ENCODE peak calls at places on chromosomes 3 and 15, in five cellular contexts. One of them, this sample, is unnamed.

GRCh38 chr15:81304226-81304625 is 19.7 kb downstream of the STARD5 start:
- DNase-seq in WTC11: no peak
- DNase-seq in COR-L47: no peak
- DNase-seq in brain microvascular endothelial cell: peak
- DNase-seq in B cell: no peak
- DNase-seq in this sample: no peak

GRCh38 chr3:184773341-184774186 is 38.4 kb upstream of the VPS8 start:
- DNase-seq in COR-L47: no peak
- DNase-seq in WTC11: no peak
- DNase-seq in brain microvascular endothelial cell: no peak
- DNase-seq in B cell: no peak
- DNase-seq in this sample: no peak

GRCh38 chr15:45869034-45869668 is 234.3 kb downstream of the SQOR start:
- DNase-seq in B cell: no peak
- DNase-seq in COR-L47: no peak
- DNase-seq in WTC11: no peak
- DNase-seq in brain microvascular endothelial cell: no peak
- DNase-seq in this sample: no peak

GRCh38 chr3:111252795-111253194 is 181.2 kb downstream of the NECTIN3 start:
- DNase-seq in B cell: no peak
- DNase-seq in WTC11: no peak
- DNase-seq in brain microvascular endothelial cell: peak
- DNase-seq in COR-L47: no peak
- DNase-seq in this sample: no peak

GRCh38 chr15:42373274-42373673 is 14.0 kb downstream of the CAPN3 start:
- DNase-seq in brain microvascular endothelial cell: no peak
- DNase-seq in WTC11: no peak
- DNase-seq in COR-L47: no peak
- DNase-seq in B cell: no peak
- DNase-seq in this sample: no peak

GRCh38 chr3:87036671-87037070 is 45.7 kb upstream of the VGLL3 start:
- DNase-seq in WTC11: no peak
- DNase-seq in COR-L47: no peak
- DNase-seq in B cell: no peak
- DNase-seq in brain microvascular endothelial cell: no peak
- DNase-seq in this sample: no peak

GRCh38 chr3:116034071-116034470 is 410.8 kb downstream of the GAP43 start:
- DNase-seq in COR-L47: no peak
- DNase-seq in B cell: no peak
- DNase-seq in brain microvascular endothelial cell: no peak
- DNase-seq in WTC11: no peak
- DNase-seq in this sample: no peak

GRCh38 chr3:138941259-138941885 is 5.6 kb downstream of the FOXL2 start:
- DNase-seq in COR-L47: peak
- DNase-seq in B cell: no peak
- DNase-seq in WTC11: peak
- DNase-seq in brain microvascular endothelial cell: no peak
- DNase-seq in this sample: no peak

GRCh38 chr15:42704492-42704926 is 32.4 kb downstream of the CDAN1 start:
- DNase-seq in COR-L47: peak
- DNase-seq in brain microvascular endothelial cell: peak
- DNase-seq in WTC11: peak
- DNase-seq in B cell: peak
- DNase-seq in this sample: peak

GRCh38 chr3:45472795-45473194 is 84.4 kb downstream of the LARS2 start:
- DNase-seq in WTC11: no peak
- DNase-seq in B cell: no peak
- DNase-seq in brain microvascular endothelial cell: no peak
- DNase-seq in COR-L47: no peak
- DNase-seq in this sample: no peak

GRCh38 chr3:13245579-13245978 is 172.3 kb upstream of the IQSEC1 start:
- DNase-seq in brain microvascular endothelial cell: no peak
- DNase-seq in COR-L47: no peak
- DNase-seq in B cell: no peak
- DNase-seq in WTC11: no peak
- DNase-seq in this sample: no peak

GRCh38 chr15:64045774-64046346 is 425 bp downstream of the DAPK2 start:
- DNase-seq in COR-L47: no peak
- DNase-seq in B cell: no peak
- DNase-seq in WTC11: no peak
- DNase-seq in brain microvascular endothelial cell: no peak
- DNase-seq in this sample: no peak

GRCh38 chr3:13491206-13491974 is 11.3 kb downstream of the HDAC11 start:
- DNase-seq in brain microvascular endothelial cell: no peak
- DNase-seq in WTC11: no peak
- DNase-seq in B cell: no peak
- DNase-seq in COR-L47: no peak
- DNase-seq in this sample: no peak

GRCh38 chr15:44501768-44502366 is 35.1 kb upstream of the EIF3J start:
- DNase-seq in WTC11: no peak
- DNase-seq in B cell: no peak
- DNase-seq in brain microvascular endothelial cell: no peak
- DNase-seq in COR-L47: peak
- DNase-seq in this sample: no peak

GRCh38 chr3:72055436-72055835 is 270.5 kb upstream of the PROK2 start:
- DNase-seq in B cell: no peak
- DNase-seq in COR-L47: no peak
- DNase-seq in WTC11: no peak
- DNase-seq in brain microvascular endothelial cell: no peak
- DNase-seq in this sample: no peak

GRCh38 chr15:51702710-51703109 is 21.4 kb downstream of the SCG3 start:
- DNase-seq in COR-L47: no peak
- DNase-seq in WTC11: no peak
- DNase-seq in brain microvascular endothelial cell: no peak
- DNase-seq in B cell: no peak
- DNase-seq in this sample: no peak

GRCh38 chr3:151675858-151676615 is 57.7 kb upstream of the AADACL2 start:
- DNase-seq in WTC11: no peak
- DNase-seq in COR-L47: no peak
- DNase-seq in B cell: no peak
- DNase-seq in brain microvascular endothelial cell: no peak
- DNase-seq in this sample: no peak

GRCh38 chr15:40046721-40047412 is 7.9 kb upstream of the SRP14 start:
- DNase-seq in COR-L47: no peak
- DNase-seq in WTC11: no peak
- DNase-seq in brain microvascular endothelial cell: peak
- DNase-seq in B cell: no peak
- DNase-seq in this sample: no peak

GRCh38 chr3:27720899-27721716 is 1.0 kb downstream of the EOMES start:
- DNase-seq in brain microvascular endothelial cell: no peak
- DNase-seq in COR-L47: peak
- DNase-seq in B cell: no peak
- DNase-seq in WTC11: peak
- DNase-seq in this sample: peak